ENCODE peak calls at places on chromosomes 7 and 10, in eight cellular contexts. E, B, V, P, O, G, R and N are unnamed samples.
A peak's percentile ranks its signal among the peaks of the same experiment; 100 is the strongest.

GRCh38 chr7:44231088-44231487 is 30.3 kb downstream of the YKT6 start:
- DNase-seq in E (no peak), B (no peak), V (no peak), P (no peak), O (no peak), G (no peak), R (no peak), N (no peak)

GRCh38 chr7:130943981-130944380 is 210.0 kb upstream of the KLF14 start:
- DNase-seq in E (no peak), B (no peak), V (no peak), P (no peak), O (no peak), G (no peak), R (no peak), N (no peak)

GRCh38 chr7:77903597-77903996 is 105.0 kb downstream of the PHTF2 start:
- DNase-seq in E (no peak), B (no peak), V (no peak), P (peak; percentile 15), O (no peak), G (no peak), R (peak; percentile 50), N (no peak)

GRCh38 chr7:149690688-149691446 is 82.5 kb downstream of the ZNF467 start:
- DNase-seq in E (no peak), B (peak; percentile 3), V (no peak), P (peak; percentile 54), O (peak; percentile 69), G (no peak), R (peak; percentile 92), N (no peak)

GRCh38 chr10:35448687-35449662 is 112.7 kb downstream of the CCNY start:
- DNase-seq in E (no peak), B (peak; percentile 64), V (no peak), P (no peak), O (peak; percentile 73), G (no peak), R (no peak), N (no peak)

GRCh38 chr7:49791089-49791741 is 17.8 kb downstream of the VWC2 start:
- DNase-seq in E (no peak), B (no peak), V (peak; percentile 26), P (peak; percentile 39), O (no peak), G (no peak), R (peak; percentile 84), N (no peak)

GRCh38 chr7:110442386-110442837 is 648.5 kb upstream of the LRRN3 start:
- DNase-seq in E (peak; percentile 21), B (peak; percentile 68), V (no peak), P (peak; percentile 81), O (no peak), G (no peak), R (peak; percentile 81), N (no peak)

GRCh38 chr7:100879685-100880261 is 4.9 kb downstream of the SRRT start:
- DNase-seq in E (no peak), B (no peak), V (no peak), P (peak; percentile 33), O (no peak), G (no peak), R (no peak), N (no peak)

GRCh38 chr10:58813573-58813972 is 300.9 kb downstream of the BICC1 start:
- DNase-seq in E (no peak), B (no peak), V (no peak), P (no peak), O (no peak), G (no peak), R (no peak), N (no peak)

GRCh38 chr7:142323706-142324105 is 65.8 kb upstream of the PRSS58 start:
- DNase-seq in E (no peak), B (no peak), V (peak; percentile 34), P (peak; percentile 49), O (no peak), G (no peak), R (peak; percentile 92), N (no peak)

GRCh38 chr10:63720072-63720537 is 198.9 kb downstream of the REEP3 start:
- DNase-seq in E (peak; percentile 31), B (peak; percentile 62), V (peak; percentile 56), P (peak; percentile 27), O (no peak), G (no peak), R (peak; percentile 83), N (no peak)

GRCh38 chr10:51230828-51231227 is 156.5 kb downstream of the PRKG1 start:
- DNase-seq in E (no peak), B (no peak), V (no peak), P (no peak), O (no peak), G (no peak), R (peak; percentile 61), N (no peak)

GRCh38 chr10:72254891-72255568 is 18.7 kb upstream of the DDIT4 start:
- DNase-seq in E (peak; percentile 93), B (peak; percentile 52), V (peak; percentile 89), P (peak; percentile 84), O (peak; percentile 98), G (peak; percentile 92), R (peak; percentile 87), N (peak; percentile 95)

GRCh38 chr7:105277341-105277740 is 111.4 kb downstream of the SRPK2 start:
- DNase-seq in E (no peak), B (no peak), V (no peak), P (no peak), O (no peak), G (no peak), R (no peak), N (no peak)

GRCh38 chr10:58661336-58661735 is 148.7 kb downstream of the BICC1 start:
- DNase-seq in E (no peak), B (no peak), V (no peak), P (no peak), O (no peak), G (no peak), R (no peak), N (no peak)

DNA sequence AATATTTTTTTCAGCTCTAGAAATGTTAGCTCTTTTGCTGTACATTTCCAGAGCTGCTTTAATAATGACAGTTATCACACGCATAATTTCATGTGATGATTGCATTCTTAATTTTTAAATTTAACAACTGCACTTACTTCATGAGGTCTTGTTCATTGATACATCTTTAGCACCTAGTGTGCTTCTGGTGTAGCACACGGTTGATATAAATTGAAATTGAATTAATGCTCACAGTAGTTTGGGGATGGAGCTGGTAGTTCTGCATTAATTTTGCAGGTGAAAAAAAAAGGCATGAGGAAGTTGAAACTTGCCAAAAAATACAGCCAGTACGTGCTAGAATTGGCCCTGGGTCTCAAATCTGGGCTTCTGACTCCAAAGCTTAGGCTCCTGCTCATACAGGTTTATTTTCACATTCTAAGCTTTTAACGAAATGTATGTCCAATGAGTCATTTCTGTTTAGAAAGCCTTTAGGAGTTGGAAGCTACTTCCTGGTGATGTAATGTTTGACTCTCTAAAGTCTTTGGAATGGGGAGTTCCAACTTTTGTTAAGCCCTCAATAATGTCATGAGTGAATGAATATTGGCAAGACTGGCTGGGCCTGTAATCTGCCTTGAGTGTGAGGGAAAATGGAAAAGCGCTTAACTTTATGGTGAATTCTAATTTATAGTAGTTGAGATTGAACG is 62.5 kb downstream of the DAGLB start:
- DNase-seq in E (no peak), B (peak; percentile 88), V (no peak), P (no peak), O (no peak), G (no peak), R (no peak), N (no peak)
- TF ChIP-seq POLR2AphosphoS5 in E (no peak), B (peak; percentile 66), V (peak; percentile 66), P (peak; percentile 34), O (no peak), G (no peak), R (no peak), N (no peak)

DNA sequence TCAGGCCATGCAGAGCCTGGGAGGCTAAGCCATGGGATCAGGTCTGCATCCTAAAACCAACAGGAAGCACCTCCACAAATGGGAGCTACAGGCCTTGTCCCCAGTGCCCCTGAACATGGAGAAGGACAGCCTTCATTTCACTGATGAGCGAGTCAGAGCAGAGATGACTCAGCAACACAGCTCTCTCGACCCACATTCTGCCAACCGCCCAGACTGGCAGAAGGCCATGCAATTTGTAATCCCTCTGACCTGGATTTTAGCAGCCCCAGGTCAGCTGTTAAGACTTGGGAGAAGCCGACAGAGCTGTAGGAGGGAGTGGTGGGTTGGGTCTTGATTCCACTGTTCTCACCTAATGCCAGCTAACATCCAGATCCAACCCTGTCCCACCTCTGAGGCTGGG is 25.5 kb downstream of the VOPP1 start:
- DNase-seq in E (peak; percentile 78), B (peak; percentile 83), V (peak; percentile 82), P (peak; percentile 66), O (peak; percentile 80), G (no peak), R (no peak), N (peak; percentile 81)
- TF ChIP-seq POLR2AphosphoS5 in E (no peak), B (peak; percentile 24), V (no peak), P (peak; percentile 54), O (no peak), G (peak; percentile 53), R (no peak), N (peak; percentile 51)

GRCh38 chr10:7546365-7546967 is 120.3 kb downstream of the ITIH5 start:
- DNase-seq in E (no peak), B (no peak), V (no peak), P (peak; percentile 40), O (peak; percentile 81), G (no peak), R (no peak), N (no peak)
- TF ChIP-seq POLR2AphosphoS5 in E (no peak), B (no peak), V (no peak), P (no peak), O (peak; percentile 64), G (no peak), R (no peak), N (no peak)

GRCh38 chr7:108094375-108094774 is 35.8 kb downstream of the LAMB4 start:
- DNase-seq in E (no peak), B (peak; percentile 17), V (no peak), P (no peak), O (no peak), G (no peak), R (no peak), N (no peak)
- TF ChIP-seq POLR2AphosphoS5 in E (no peak), B (no peak), V (no peak), P (peak; percentile 65), O (no peak), G (no peak), R (no peak), N (no peak)

DNA sequence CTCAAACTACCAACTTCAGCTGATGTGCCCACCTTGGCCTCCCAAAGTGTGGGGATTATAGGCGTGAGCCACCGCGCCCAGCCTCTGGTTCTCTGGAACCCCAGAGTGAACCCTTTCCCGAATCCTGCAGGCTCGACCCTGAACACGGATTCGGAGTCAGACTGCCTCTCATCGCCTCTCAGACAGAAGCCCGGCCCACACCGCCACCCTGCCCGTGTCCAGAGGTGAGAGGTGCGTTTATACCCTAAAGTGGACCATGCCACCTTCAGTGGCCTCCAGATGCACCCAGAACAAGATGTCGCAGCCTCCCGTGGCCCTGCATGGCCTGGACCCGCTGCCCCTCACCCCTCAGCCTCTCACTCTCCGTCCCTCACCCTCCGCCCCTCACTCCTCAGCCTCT is 64.9 kb upstream of the GNA12 start:
- DNase-seq in E (no peak), B (no peak), V (no peak), P (no peak), O (no peak), G (no peak), R (no peak), N (no peak)
- TF ChIP-seq POLR2AphosphoS5 in E (no peak), B (no peak), V (no peak), P (no peak), O (no peak), G (no peak), R (no peak), N (no peak)